ENCODE peak calls at places on chromosome 10, in seven cellular contexts. W is A549, X is sigmoid colon, L is thoracic aorta, O is MM.1S, M is brain microvascular endothelial cell, H is AG10803. N is an unnamed sample.

GRCh38 chr10:3235996-3236510 is 63.5 kb upstream of the PITRM1 start:
- DNase-seq in W (no peak), X (no peak), L (no peak), O (no peak), M (no peak), H (no peak), N (no peak)

GRCh38 chr10:1653321-1653720 is 84.0 kb downstream of the ADARB2 start:
- DNase-seq in W (no peak), X (no peak), L (no peak), O (no peak), M (no peak), H (no peak), N (no peak)

GRCh38 chr10:11578802-11579255 is 32.6 kb downstream of the USP6NL start:
- DNase-seq in W (no peak), X (no peak), L (no peak), O (no peak), M (no peak), H (no peak), N (no peak)

GRCh38 chr10:94334857-94335256 is 27.9 kb downstream of the NOC3L start:
- DNase-seq in W (no peak), X (no peak), L (no peak), O (no peak), M (no peak), H (no peak), N (no peak)

GRCh38 chr10:79312601-79313187 is 34.6 kb upstream of the PPIF start:
- DNase-seq in W (no peak), X (no peak), L (no peak), O (no peak), M (no peak), H (no peak), N (no peak)

GRCh38 chr10:576130-576465 is 113.4 kb downstream of the DIP2C start:
- DNase-seq in W (no peak), X (no peak), L (no peak), O (no peak), M (peak), H (peak), N (no peak)

GRCh38 chr10:95480901-95481491 is 80.2 kb downstream of the SORBS1 start:
- DNase-seq in W (no peak), X (no peak), L (no peak), O (no peak), M (no peak), H (no peak), N (no peak)

GRCh38 chr10:123962756-123963469 is 71.3 kb upstream of the CPXM2 start:
- DNase-seq in W (no peak), X (peak), L (no peak), O (no peak), M (no peak), H (no peak), N (no peak)

GRCh38 chr10:21516270-21517131 is 9.0 kb downstream of the SKIDA1 start:
- DNase-seq in W (peak), X (peak), L (no peak), O (peak), M (no peak), H (peak), N (no peak)

GRCh38 chr10:31064334-31064733 is 32.7 kb upstream of the ZNF438 start:
- DNase-seq in W (no peak), X (peak), L (no peak), O (no peak), M (peak), H (peak), N (no peak)

GRCh38 chr10:129417882-129418281 is 49.2 kb upstream of the MGMT start:
- DNase-seq in W (no peak), X (no peak), L (no peak), O (no peak), M (no peak), H (peak), N (no peak)

GRCh38 chr10:1089017-1089689 is 33.0 kb downstream of the WDR37 start:
- DNase-seq in W (no peak), X (no peak), L (no peak), O (no peak), M (no peak), H (no peak), N (no peak)

GRCh38 chr10:30637881-30638467 is 8.4 kb upstream of the LYZL2 start:
- DNase-seq in W (peak), X (no peak), L (peak), O (no peak), M (peak), H (peak), N (peak)

GRCh38 chr10:130300608-130301025 is 164.4 kb downstream of the GLRX3 start:
- DNase-seq in W (no peak), X (no peak), L (no peak), O (no peak), M (no peak), H (peak), N (no peak)

GRCh38 chr10:1577945-1578344 is 159.4 kb downstream of the ADARB2 start:
- DNase-seq in W (no peak), X (peak), L (no peak), O (no peak), M (no peak), H (no peak), N (no peak)

GRCh38 chr10:125782661-125783060 is 7.0 kb upstream of the MMP21 start:
- DNase-seq in W (no peak), X (no peak), L (no peak), O (no peak), M (no peak), H (no peak), N (peak)

GRCh38 chr10:124155781-124156401 is 62.5 kb upstream of the CHST15 start:
- DNase-seq in W (no peak), X (peak), L (no peak), O (no peak), M (no peak), H (no peak), N (no peak)

GRCh38 chr10:128567561-128567960 is 441.3 kb upstream of the MKI67 start:
- DNase-seq in W (no peak), X (no peak), L (no peak), O (no peak), M (no peak), H (no peak), N (no peak)

GRCh38 chr10:35386594-35387174 is 50.4 kb downstream of the CCNY start:
- DNase-seq in W (no peak), X (no peak), L (no peak), O (no peak), M (peak), H (peak), N (no peak)

GRCh38 chr10:10133271-10133670 is 884.4 kb upstream of the CELF2 start:
- DNase-seq in W (no peak), X (no peak), L (no peak), O (no peak), M (no peak), H (no peak), N (no peak)

GRCh38 chr10:29836396-29836795 is 201.6 kb upstream of the SVIL start:
- DNase-seq in W (no peak), X (no peak), L (no peak), O (no peak), M (no peak), H (no peak), N (no peak)

GRCh38 chr10:113644185-113645120 is 19.4 kb downstream of the NRAP start:
- DNase-seq in W (no peak), X (no peak), L (no peak), O (no peak), M (peak), H (peak), N (no peak)

GRCh38 chr10:77746313-77746712 is 108.7 kb upstream of the KCNMA1 start:
- DNase-seq in W (no peak), X (no peak), L (no peak), O (no peak), M (peak), H (peak), N (no peak)

GRCh38 chr10:72261323-72262018 is 12.3 kb upstream of the DDIT4 start:
- DNase-seq in W (peak), X (no peak), L (no peak), O (peak), M (no peak), H (no peak), N (no peak)

GRCh38 chr10:69242844-69243212 is 22.7 kb downstream of the HKDC1 start:
- DNase-seq in W (no peak), X (no peak), L (no peak), O (no peak), M (no peak), H (no peak), N (peak)

GRCh38 chr10:28054211-28054888 is 55.5 kb upstream of the ODAD2 start:
- DNase-seq in W (no peak), X (no peak), L (no peak), O (no peak), M (peak), H (peak), N (peak)

GRCh38 chr10:11242443-11243386 is 225.0 kb downstream of the CELF2 start:
- DNase-seq in W (no peak), X (no peak), L (no peak), O (peak), M (no peak), H (peak), N (no peak)

GRCh38 chr10:47358457-47358856 is 10.3 kb downstream of the RBP3 start:
- DNase-seq in W (no peak), X (no peak), L (no peak), O (no peak), M (no peak), H (no peak), N (no peak)
- H3K4me3 ChIP-seq in W (no peak), X (no peak), L (no peak), O (no peak), M (no peak), H (no peak), N (no peak)

GRCh38 chr10:63896992-63897391 is 375.8 kb downstream of the REEP3 start:
- DNase-seq in W (no peak), X (no peak), L (no peak), O (no peak), M (no peak), H (no peak), N (no peak)

GRCh38 chr10:63901916-63902315 is 380.7 kb downstream of the REEP3 start:
- DNase-seq in W (no peak), X (no peak), L (no peak), O (no peak), M (no peak), H (peak), N (no peak)

DNA sequence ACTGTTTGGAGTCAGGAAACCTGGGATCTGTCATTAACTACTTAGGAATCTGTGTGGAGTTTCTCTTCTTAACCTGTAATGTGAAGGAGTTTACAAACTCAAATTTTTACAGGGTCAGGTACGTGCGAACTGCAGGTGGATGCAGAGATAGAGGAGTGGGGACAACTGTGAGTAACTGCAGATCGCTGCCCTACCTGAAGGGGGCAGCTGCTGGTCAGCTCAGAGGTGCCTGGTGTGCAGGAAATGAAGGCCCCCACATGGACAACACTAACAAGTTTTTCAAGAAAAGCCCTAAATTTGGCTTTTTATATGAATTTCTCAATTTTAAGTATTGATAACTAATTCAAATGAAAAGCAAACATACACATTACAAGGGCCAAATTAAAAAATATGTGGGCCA is 380.0 kb downstream of the REEP3 start:
- DNase-seq in W (peak), X (no peak), L (no peak), O (no peak), M (no peak), H (no peak), N (no peak)
- TF ChIP-seq CTCF in W (no peak), X (no peak), L (no peak), O (peak), M (peak), H (peak), N (peak)

GRCh38 chr10:49442863-49443262 is 47.0 kb upstream of the DRGX start:
- DNase-seq in W (no peak), X (no peak), L (no peak), O (no peak), M (no peak), H (no peak), N (no peak)
- H3K4me3 ChIP-seq in W (no peak), X (no peak), L (no peak), O (no peak), M (no peak), H (no peak), N (no peak)

DNA sequence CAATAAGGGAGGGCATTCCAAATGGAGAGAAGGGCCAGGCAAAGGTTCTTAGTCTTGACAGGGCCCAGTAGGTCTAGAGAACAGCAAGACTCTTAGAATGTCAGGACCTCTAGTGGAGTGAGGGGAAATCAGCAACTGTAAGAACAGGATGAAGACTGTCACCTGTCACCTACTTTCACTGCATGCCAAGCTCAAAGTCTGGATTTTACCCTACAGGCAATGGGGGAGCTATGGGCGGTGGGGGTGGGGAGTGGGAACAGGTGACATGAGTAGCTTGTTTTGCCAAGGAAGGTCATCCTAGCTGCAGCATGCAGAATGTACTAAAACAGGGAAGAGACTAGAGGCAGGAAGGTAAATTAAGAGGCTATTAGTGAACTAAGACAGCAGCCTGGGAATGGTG is 18.3 kb downstream of the GOT1 start:
- DNase-seq in W (no peak), X (no peak), L (no peak), O (no peak), M (no peak), H (no peak), N (no peak)
- TF ChIP-seq CTCF in W (no peak), X (no peak), L (no peak), O (no peak), M (no peak), H (no peak), N (peak)

GRCh38 chr10:103493362-103493871 is at the start of gene NEURL1:
- DNase-seq in W (no peak), X (no peak), L (no peak), O (peak), M (no peak), H (no peak), N (no peak)
- H3K4me3 ChIP-seq in W (peak), X (peak), L (peak), O (peak), M (peak), H (peak), N (peak)

GRCh38 chr10:103781329-103782061 is 73.9 kb downstream of the SH3PXD2A start:
- DNase-seq in W (peak), X (no peak), L (no peak), O (peak), M (peak), H (peak), N (no peak)
- TF ChIP-seq CTCF in W (peak), X (no peak), L (no peak), O (peak), M (peak), H (peak), N (peak)

GRCh38 chr10:92760609-92761008 is 70.9 kb downstream of the HHEX start:
- DNase-seq in W (peak), X (no peak), L (no peak), O (peak), M (peak), H (peak), N (peak)
- H3K4me3 ChIP-seq in W (no peak), X (no peak), L (no peak), O (no peak), M (no peak), H (no peak), N (no peak)

GRCh38 chr10:70267161-70267933 is 16.5 kb downstream of the NPFFR1 start:
- DNase-seq in W (peak), X (no peak), L (no peak), O (no peak), M (peak), H (peak), N (peak)
- TF ChIP-seq CTCF in W (peak), X (no peak), L (no peak), O (no peak), M (peak), H (no peak), N (peak)